ENCODE peak calls at places on chromosomes 7 and 10, in eight cellular contexts. Q is NCI-H2171; R is lower lobe of right lung; S is stimulated activated CD8-positive, alpha-beta memory T cell treated with anti-CD3 and anti-CD28 coated beads, Interleukin-4, amount 100 ng/mL, for 1 hour; Z is brain microvascular endothelial cell; X is heart right ventricle; B is endothelial cell; K is GM23248. O is an unnamed sample.

GRCh38 chr7:156998988-156999610 is 11.4 kb downstream of the MNX1 start:
- DNase-seq in B (no peak), X (no peak), Q (no peak), Z (no peak), S (no peak), R (no peak), K (no peak), O (no peak)

GRCh38 chr10:94131885-94132284 is 138.2 kb downstream of the PLCE1 start:
- DNase-seq in Q (no peak), X (no peak), B (no peak), S (no peak), R (no peak), Z (no peak), K (peak), O (no peak)

GRCh38 chr7:130668258-130669050 is at the start of gene COPG2:
- DNase-seq in Q (peak), R (peak), B (peak), S (peak), Z (peak), X (peak), K (peak), O (peak)

GRCh38 chr7:134126126-134126525 is 1.0 kb upstream of the LRGUK start:
- DNase-seq in S (no peak), Q (no peak), B (no peak), K (no peak), R (no peak), X (no peak), Z (no peak), O (no peak)

GRCh38 chr10:128078136-128078969 is 47.9 kb downstream of the MKI67 start:
- DNase-seq in R (no peak), X (no peak), Q (no peak), S (no peak), K (peak), B (peak), Z (no peak), O (peak)

GRCh38 chr10:98321203-98321780 is 53.3 kb upstream of the LOXL4 start:
- DNase-seq in X (no peak), Q (peak), S (no peak), B (no peak), K (no peak), R (no peak), Z (no peak), O (no peak)

GRCh38 chr7:5766321-5766761 is 15.1 kb downstream of the RNF216 start:
- DNase-seq in Z (peak), R (no peak), B (no peak), Q (no peak), X (no peak), K (peak), S (no peak), O (no peak)

GRCh38 chr10:111598433-111599059 is 521.7 kb downstream of the ADRA2A start:
- DNase-seq in X (peak), K (peak), B (peak), Q (no peak), R (no peak), Z (peak), S (peak), O (peak)

GRCh38 chr7:127107601-127108007 is 145.1 kb downstream of the GRM8 start:
- DNase-seq in K (peak), Z (peak), B (peak), X (peak), S (no peak), Q (no peak), R (no peak), O (peak)

GRCh38 chr10:79056736-79057391 is 11.9 kb upstream of the ZMIZ1 start:
- DNase-seq in S (no peak), R (peak), B (no peak), X (no peak), Z (no peak), Q (no peak), K (no peak), O (no peak)

GRCh38 chr7:64876792-64877713 is 26.0 kb upstream of the ZNF273 start:
- DNase-seq in K (peak), B (peak), Q (peak), R (peak), X (peak), S (peak), Z (peak), O (no peak)

GRCh38 chr7:128705891-128706333 is 33.2 kb upstream of the CALU start:
- DNase-seq in Z (no peak), X (no peak), R (no peak), Q (no peak), S (no peak), K (peak), B (no peak), O (no peak)

GRCh38 chr7:50598455-50599343 is 33.5 kb upstream of the DDC start:
- DNase-seq in K (no peak), B (no peak), S (no peak), Q (no peak), R (no peak), X (no peak), Z (no peak), O (no peak)

GRCh38 chr7:96061844-96062243 is 260.1 kb downstream of the SLC25A13 start:
- DNase-seq in R (no peak), B (no peak), S (no peak), Z (no peak), Q (no peak), K (peak), X (no peak), O (no peak)

GRCh38 chr10:80168111-80168511 is 35.6 kb downstream of the PLAC9 start:
- DNase-seq in X (no peak), R (no peak), K (no peak), S (no peak), Q (no peak), Z (no peak), B (no peak), O (no peak)

GRCh38 chr10:102612964-102613275 is 31.4 kb upstream of the TRIM8 start:
- DNase-seq in R (peak), Q (no peak), X (no peak), K (no peak), S (no peak), Z (no peak), B (no peak), O (no peak)

GRCh38 chr7:42831051-42831952 is 80.6 kb downstream of the C7orf25 start:
- DNase-seq in Q (no peak), K (peak), S (no peak), Z (peak), X (peak), B (peak), R (peak), O (peak)

GRCh38 chr7:30321089-30321991 is 36.9 kb downstream of the ZNRF2 start:
- DNase-seq in Z (no peak), Q (peak), K (peak), B (no peak), R (no peak), X (no peak), S (no peak), O (no peak)

GRCh38 chr7:151549083-151549482 is 29.4 kb upstream of the RHEB start:
- DNase-seq in B (no peak), Q (no peak), R (no peak), X (no peak), Z (no peak), K (no peak), S (no peak), O (no peak)